ENCODE peak calls at places on chromosomes 3 and 15, in six cellular contexts. V is foreskin fibroblast, X is ovary, H is OCI-LY7, W is GM13977, J is fibroblast of lung. S is an unnamed sample.

GRCh38 chr3:40524222-40524570 is 564 bp upstream of the ZNF621 start:
- DNase-seq in V (no peak), X (no peak), H (no peak), W (no peak), J (peak), S (no peak)

GRCh38 chr3:129184396-129184656 is 630 bp upstream of the CNBP start:
- DNase-seq in V (no peak), X (peak), H (peak), W (peak), J (no peak), S (peak)

GRCh38 chr15:58731756-58732535 is 17.6 kb downstream of the ADAM10 start:
- DNase-seq in V (peak), X (no peak), H (no peak), W (no peak), J (peak), S (no peak)

GRCh38 chr3:178631950-178632349 is 95.7 kb downstream of the KCNMB2 start:
- DNase-seq in V (no peak), X (no peak), H (no peak), W (no peak), J (no peak), S (no peak)

GRCh38 chr15:62464705-62465104 is 299.6 kb upstream of the C2CD4B start:
- DNase-seq in V (peak), X (no peak), H (no peak), W (no peak), J (no peak), S (no peak)

GRCh38 chr3:132417695-132418520 is 606 bp downstream of the DNAJC13 start:
- DNase-seq in V (peak), X (peak), H (peak), W (peak), J (peak), S (peak)

GRCh38 chr3:153396581-153396980 is 234.6 kb downstream of the RAP2B start:
- DNase-seq in V (no peak), X (no peak), H (no peak), W (no peak), J (no peak), S (no peak)

GRCh38 chr3:132543016-132543739 is 53.9 kb upstream of the ACKR4 start:
- DNase-seq in V (peak), X (no peak), H (no peak), W (no peak), J (peak), S (no peak)

GRCh38 chr15:51738553-51738952 is 1.1 kb upstream of the LYSMD2 start:
- DNase-seq in V (no peak), X (no peak), H (no peak), W (no peak), J (no peak), S (no peak)

GRCh38 chr15:96421211-96421610 is 90.7 kb downstream of the NR2F2 start:
- DNase-seq in V (no peak), X (no peak), H (no peak), W (no peak), J (peak), S (no peak)

GRCh38 chr3:61136191-61136590 is 115.1 kb downstream of the FHIT start:
- DNase-seq in V (no peak), X (no peak), H (no peak), W (no peak), J (no peak), S (no peak)

DNA sequence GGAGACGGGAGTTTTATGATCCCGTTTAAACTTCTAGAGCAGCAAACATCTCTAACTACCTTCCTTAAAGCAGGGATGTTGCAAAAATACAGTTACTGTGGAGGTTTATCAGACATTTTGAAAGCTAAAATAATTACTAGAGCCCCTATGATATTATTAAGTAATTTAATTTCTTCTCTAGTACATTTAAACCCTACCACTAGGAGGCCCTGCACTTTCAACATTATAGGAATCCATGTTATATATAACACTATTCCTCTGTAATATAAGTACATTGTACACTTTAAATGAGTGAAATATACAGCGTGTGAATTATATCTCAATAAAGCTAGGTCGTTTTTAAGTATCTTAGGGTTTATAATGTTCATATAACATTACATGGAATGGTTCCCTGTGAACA is 11.5 kb downstream of the SETMAR start:
- DNase-seq in V (no peak), X (no peak), H (peak), W (no peak), J (peak), S (no peak)
- TF ChIP-seq CTCF in V (peak), X (no peak), H (peak), W (peak), J (no peak), S (no peak)

GRCh38 chr3:86990734-86991481 is at the start of gene VGLL3:
- DNase-seq in V (peak), X (peak), H (no peak), W (peak), J (peak), S (peak)
- TF ChIP-seq CTCF in V (peak), X (no peak), H (no peak), W (no peak), J (peak), S (no peak)

DNA sequence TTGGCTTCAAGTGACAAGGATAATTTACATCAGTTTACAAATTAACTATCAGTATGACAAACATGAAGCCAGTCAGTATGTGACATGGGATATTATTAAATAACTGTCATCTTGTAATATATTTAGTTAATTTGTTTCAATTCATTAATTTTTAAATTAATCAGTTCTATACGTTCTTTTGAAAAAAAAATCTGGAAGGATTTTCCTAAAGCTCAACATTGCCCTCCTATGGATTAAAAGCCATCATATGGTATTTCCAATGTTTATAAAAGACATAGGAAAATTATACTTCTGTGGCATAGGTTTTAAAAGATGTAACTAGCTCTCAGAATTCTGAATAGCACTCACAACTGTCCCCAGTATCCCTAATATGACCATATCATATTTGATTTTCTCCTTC is 134.4 kb downstream of the PLOD2 start:
- DNase-seq in V (no peak), X (no peak), H (no peak), W (no peak), J (peak), S (no peak)
- TF ChIP-seq CTCF in V (no peak), X (no peak), H (no peak), W (no peak), J (no peak), S (no peak)

GRCh38 chr15:64004582-64004981 is 41.7 kb downstream of the DAPK2 start:
- DNase-seq in V (peak), X (no peak), H (no peak), W (no peak), J (peak), S (no peak)

GRCh38 chr15:64008177-64008576 is 38.1 kb downstream of the DAPK2 start:
- DNase-seq in V (no peak), X (no peak), H (no peak), W (no peak), J (no peak), S (no peak)

GRCh38 chr15:64009241-64009640 is 37.0 kb downstream of the DAPK2 start:
- DNase-seq in V (no peak), X (no peak), H (no peak), W (no peak), J (no peak), S (no peak)

GRCh38 chr15:64004059-64004458 is 42.2 kb downstream of the DAPK2 start:
- DNase-seq in V (no peak), X (no peak), H (no peak), W (no peak), J (no peak), S (no peak)

GRCh38 chr15:64006642-64007041 is 39.6 kb downstream of the DAPK2 start:
- DNase-seq in V (no peak), X (no peak), H (no peak), W (no peak), J (no peak), S (no peak)
- TF ChIP-seq CTCF in V (no peak), X (no peak), H (no peak), W (no peak), J (no peak), S (no peak)

S was measured in GM13976.